ENCODE peak calls at places on chromosome 14, in five cellular contexts. R, D, C, X and M are unnamed samples.

GRCh38 chr14:24390696-24391468 is 7.9 kb upstream of the NYNRIN start:
- DNase-seq in R (no peak), D (no peak), C (no peak), X (no peak), M (no peak)

GRCh38 chr14:31128601-31129526 is 78.7 kb downstream of the HECTD1 start:
- DNase-seq in R (no peak), D (no peak), C (no peak), X (no peak), M (no peak)

GRCh38 chr14:69797573-69798338 is 715 bp upstream of the SLC10A1 start:
- DNase-seq in R (no peak), D (no peak), C (no peak), X (no peak), M (no peak)

GRCh38 chr14:95258156-95258555 is 61.6 kb downstream of the CLMN start:
- DNase-seq in R (no peak), D (no peak), C (no peak), X (no peak), M (no peak)

GRCh38 chr14:74347096-74347794 is 1.0 kb upstream of the VRTN start:
- DNase-seq in R (no peak), D (no peak), C (peak), X (no peak), M (no peak)

GRCh38 chr14:52551696-52552062 is 626 bp downstream of the TXNDC16 start:
- DNase-seq in R (peak), D (no peak), C (no peak), X (no peak), M (peak)

GRCh38 chr14:61101803-61102548 is 120.9 kb downstream of the SLC38A6 start:
- DNase-seq in R (peak), D (no peak), C (peak), X (no peak), M (no peak)

GRCh38 chr14:61203059-61203753 is 77.9 kb downstream of the TMEM30B start:
- DNase-seq in R (no peak), D (no peak), C (peak), X (no peak), M (no peak)

GRCh38 chr14:74962493-74962892 is 7.1 kb upstream of the PGF start:
- DNase-seq in R (no peak), D (no peak), C (no peak), X (no peak), M (no peak)

GRCh38 chr14:101810897-101811620 is 49.5 kb downstream of the PPP2R5C start:
- DNase-seq in R (peak), D (no peak), C (no peak), X (no peak), M (peak)

GRCh38 chr14:52342849-52343606 is 28.9 kb downstream of the PTGER2 start:
- DNase-seq in R (peak), D (no peak), C (peak), X (no peak), M (peak)

GRCh38 chr14:75831455-75831854 is 150.3 kb downstream of the TGFB3 start:
- DNase-seq in R (peak), D (peak), C (no peak), X (no peak), M (peak)

GRCh38 chr14:95891742-95892141 is 15.1 kb downstream of the TUNAR start:
- DNase-seq in R (peak), D (no peak), C (no peak), X (peak), M (no peak)

GRCh38 chr14:22478670-22479069 is 110.4 kb downstream of the DAD1 start:
- DNase-seq in R (peak), D (no peak), C (no peak), X (no peak), M (no peak)

GRCh38 chr14:89452281-89452680 is 35.2 kb upstream of the FOXN3 start:
- DNase-seq in R (no peak), D (no peak), C (no peak), X (no peak), M (no peak)

GRCh38 chr14:99518441-99519346 is 37.5 kb downstream of the CCNK start:
- DNase-seq in R (no peak), D (peak), C (peak), X (peak), M (peak)

GRCh38 chr14:77011226-77011762 is 17.2 kb downstream of the IRF2BPL start:
- DNase-seq in R (no peak), D (no peak), C (no peak), X (no peak), M (no peak)

GRCh38 chr14:100702590-100702989 is 24.1 kb upstream of the DLK1 start:
- DNase-seq in R (no peak), D (no peak), C (no peak), X (no peak), M (no peak)

GRCh38 chr14:75422169-75422568 is 5.7 kb upstream of the JDP2 start:
- DNase-seq in R (peak), D (no peak), C (no peak), X (peak), M (no peak)

GRCh38 chr14:22630486-22630885 is 13.7 kb downstream of the OR6J1 start:
- DNase-seq in R (peak), D (no peak), C (no peak), X (no peak), M (peak)

GRCh38 chr14:58805057-58805456 is 167.3 kb downstream of the DACT1 start:
- DNase-seq in R (peak), D (no peak), C (no peak), X (no peak), M (no peak)

GRCh38 chr14:31550589-31550988 is 10.6 kb upstream of the NUBPL start:
- DNase-seq in R (no peak), D (no peak), C (no peak), X (no peak), M (no peak)

GRCh38 chr14:105793836-105794235 is 267.5 kb downstream of the TMEM121 start:
- DNase-seq in R (no peak), D (no peak), C (no peak), X (no peak), M (no peak)

GRCh38 chr14:22598099-22598895 is at the start of gene ABHD4:
- DNase-seq in R (peak), D (peak), C (peak), X (no peak), M (peak)

GRCh38 chr14:67371247-67372148 is 11.4 kb downstream of the EIF2S1 start:
- DNase-seq in R (no peak), D (no peak), C (no peak), X (no peak), M (no peak)

GRCh38 chr14:63204407-63205280 is at the start of gene RHOJ:
- DNase-seq in R (peak), D (no peak), C (peak), X (no peak), M (peak)

GRCh38 chr14:35414365-35414764 is 9.8 kb upstream of the NFKBIA start:
- DNase-seq in R (peak), D (no peak), C (peak), X (no peak), M (no peak)

GRCh38 chr14:33676135-33676566 is 274.7 kb downstream of the EGLN3 start:
- DNase-seq in R (peak), D (no peak), C (peak), X (no peak), M (peak)

GRCh38 chr14:72643317-72643801 is 250.5 kb downstream of the DPF3 start:
- DNase-seq in R (peak), D (no peak), C (peak), X (no peak), M (peak)

DNA sequence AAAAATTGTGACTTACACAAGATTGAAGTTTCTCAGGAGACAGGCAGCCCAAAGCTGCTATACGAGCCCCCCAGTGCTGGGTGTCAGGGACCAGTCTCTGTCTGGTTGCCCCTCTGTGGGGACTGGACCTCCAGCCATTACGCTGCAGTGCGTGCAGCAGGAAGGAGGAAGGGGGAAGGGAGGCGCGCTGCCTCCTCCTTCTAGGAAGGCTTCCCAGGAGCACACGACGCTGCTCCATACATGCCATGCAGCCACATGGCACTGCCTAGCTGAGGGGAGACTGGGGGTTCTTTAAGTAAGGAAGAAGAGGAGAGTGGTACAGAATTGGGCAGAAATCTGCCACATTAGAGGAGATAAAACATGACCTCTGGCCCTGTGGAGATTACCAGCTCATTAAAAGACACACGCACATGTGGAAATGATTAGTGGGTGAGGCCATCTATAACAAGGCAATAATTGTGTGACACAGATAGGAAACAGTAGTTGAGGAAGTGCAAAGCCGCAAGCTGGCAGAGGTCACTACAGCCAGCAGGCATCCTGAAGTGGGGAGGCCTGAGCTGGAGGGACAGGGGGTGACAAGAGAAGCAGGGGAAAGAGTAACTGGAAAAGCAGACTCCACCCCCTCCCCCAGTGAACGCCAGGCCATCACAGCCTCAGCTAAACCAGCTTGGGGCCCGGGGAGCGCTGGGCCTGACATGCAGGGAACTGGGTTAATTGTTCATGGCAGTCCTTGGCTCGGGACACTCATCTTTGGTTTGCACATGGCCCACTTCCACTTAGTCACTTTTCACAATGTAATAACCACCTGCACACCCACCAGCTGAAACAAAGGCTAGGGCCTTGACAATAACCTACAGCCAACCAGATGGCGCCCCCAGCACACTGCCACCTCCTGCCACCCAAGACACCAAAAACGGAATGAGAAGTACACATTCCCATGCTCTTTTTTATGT is 39.6 kb downstream of the CCDC88C start:
- DNase-seq in R (no peak), D (no peak), C (no peak), X (no peak), M (no peak)
- H3K27ac ChIP-seq in R (no peak), D (no peak), C (no peak), X (no peak), M (no peak)

GRCh38 chr14:93957333-93957710 is 19.0 kb downstream of the ASB2 start:
- DNase-seq in R (no peak), D (no peak), C (no peak), X (no peak), M (no peak)
- H3K27ac ChIP-seq in R (no peak), D (peak), C (no peak), X (peak), M (no peak)

DNA sequence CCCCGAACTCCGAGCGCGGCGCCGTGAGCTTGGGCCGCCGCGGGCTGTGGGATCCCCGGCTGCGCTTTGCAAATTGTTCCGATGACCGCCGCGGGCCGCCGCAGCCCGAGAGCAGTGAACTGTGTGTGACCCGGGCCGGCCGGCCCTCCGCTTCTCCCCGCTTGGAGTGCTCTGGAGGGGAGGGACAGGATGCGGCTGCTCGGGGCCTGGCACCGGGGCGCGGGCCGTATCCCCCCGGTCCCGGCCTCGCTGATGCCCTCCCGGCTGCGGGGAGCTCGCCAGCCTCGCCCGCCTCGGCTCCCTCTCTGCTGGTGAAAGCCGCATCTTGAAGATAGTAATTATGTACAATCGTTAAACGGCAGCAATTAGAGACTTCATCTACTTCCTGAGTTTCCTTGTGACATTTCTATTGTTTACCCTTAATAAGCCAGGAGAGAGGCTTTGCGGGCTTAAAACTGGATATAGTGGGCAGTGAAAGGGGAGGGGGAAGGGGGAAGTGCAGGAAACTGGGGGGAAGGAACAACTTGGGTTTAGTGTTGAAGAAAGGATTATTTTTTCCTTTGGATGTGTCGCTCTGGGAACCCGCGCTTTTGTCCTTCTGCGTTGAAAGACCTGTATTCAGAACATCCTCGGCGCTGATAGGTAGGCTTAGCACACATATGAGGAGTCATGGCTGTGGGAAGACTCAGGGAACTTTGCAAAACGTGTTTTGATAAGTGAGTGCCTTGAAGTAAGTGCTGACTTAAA is 1.2 kb downstream of the PELI2 start:
- DNase-seq in R (no peak), D (peak), C (peak), X (no peak), M (peak)
- H3K27ac ChIP-seq in R (peak), D (peak), C (no peak), X (no peak), M (peak)

GRCh38 chr14:79530555-79530954 is 680.7 kb downstream of the DIO2 start:
- DNase-seq in R (no peak), D (no peak), C (no peak), X (no peak), M (no peak)

GRCh38 chr14:79534703-79535353 is 676.5 kb downstream of the DIO2 start:
- DNase-seq in R (no peak), D (no peak), C (no peak), X (no peak), M (no peak)

GRCh38 chr14:79528843-79529405 is 682.4 kb downstream of the DIO2 start:
- DNase-seq in R (no peak), D (no peak), C (no peak), X (no peak), M (no peak)
- H3K27ac ChIP-seq in R (no peak), D (no peak), C (no peak), X (no peak), M (no peak)

GRCh38 chr14:40847496-40847895 is 759.2 kb upstream of the LRFN5 start:
- DNase-seq in R (no peak), D (no peak), C (no peak), X (no peak), M (no peak)

GRCh38 chr14:40838601-40839000 is 768.1 kb upstream of the LRFN5 start:
- DNase-seq in R (no peak), D (no peak), C (no peak), X (no peak), M (no peak)

GRCh38 chr14:40842816-40843215 is 763.9 kb upstream of the LRFN5 start:
- DNase-seq in R (no peak), D (no peak), C (peak), X (no peak), M (no peak)

GRCh38 chr14:40841886-40842285 is 764.8 kb upstream of the LRFN5 start:
- DNase-seq in R (no peak), D (no peak), C (no peak), X (no peak), M (no peak)
- H3K27ac ChIP-seq in R (no peak), D (no peak), C (no peak), X (no peak), M (no peak)

GRCh38 chr14:92793709-92794546 is at the start of gene GOLGA5:
- DNase-seq in R (peak), D (peak), C (peak), X (peak), M (peak)
- H3K27ac ChIP-seq in R (peak), D (peak), C (no peak), X (peak), M (peak)

GRCh38 chr14:103058209-103059055 is 1.1 kb upstream of the CDC42BPB start:
- DNase-seq in R (no peak), D (no peak), C (peak), X (no peak), M (no peak)
- H3K27ac ChIP-seq in R (no peak), D (peak), C (peak), X (peak), M (peak)

GRCh38 chr14:81402123-81402495 is 2.0 kb upstream of the STON2 start:
- DNase-seq in R (peak), D (no peak), C (no peak), X (no peak), M (no peak)
- H3K27ac ChIP-seq in R (peak), D (no peak), C (no peak), X (no peak), M (no peak)